ENCODE peak calls at places on chromosomes 6 and 20, in eight cellular contexts. One of them, this sample, is unnamed.

GRCh38 chr6:169302255-169302654 is 48.6 kb upstream of the THBS2 start:
- DNase-seq in cardiac muscle cell: no peak
- DNase-seq in mammary epithelial cell: no peak
- DNase-seq in kidney: no peak
- DNase-seq in heart left ventricle: no peak
- DNase-seq in CD8-positive, alpha-beta T cell: no peak
- DNase-seq in breast epithelium: no peak
- DNase-seq in tibial artery: peak
- DNase-seq in this sample: no peak

GRCh38 chr6:48744948-48745347 is 634.0 kb upstream of the PTCHD4 start:
- DNase-seq in cardiac muscle cell: no peak
- DNase-seq in mammary epithelial cell: peak
- DNase-seq in kidney: no peak
- DNase-seq in heart left ventricle: no peak
- DNase-seq in CD8-positive, alpha-beta T cell: no peak
- DNase-seq in breast epithelium: no peak
- DNase-seq in tibial artery: no peak
- DNase-seq in this sample: peak

GRCh38 chr6:167855825-167856425 is 29.2 kb downstream of the AFDN start:
- DNase-seq in cardiac muscle cell: no peak
- DNase-seq in mammary epithelial cell: peak
- DNase-seq in kidney: no peak
- DNase-seq in heart left ventricle: no peak
- DNase-seq in CD8-positive, alpha-beta T cell: no peak
- DNase-seq in breast epithelium: no peak
- DNase-seq in tibial artery: no peak
- DNase-seq in this sample: peak

GRCh38 chr6:56551409-56552120 is 91.1 kb downstream of the DST start:
- DNase-seq in cardiac muscle cell: no peak
- DNase-seq in mammary epithelial cell: no peak
- DNase-seq in kidney: no peak
- DNase-seq in heart left ventricle: no peak
- DNase-seq in CD8-positive, alpha-beta T cell: no peak
- DNase-seq in breast epithelium: no peak
- DNase-seq in tibial artery: no peak
- DNase-seq in this sample: no peak

GRCh38 chr6:135624402-135625297 is 127.1 kb upstream of the AHI1 start:
- DNase-seq in cardiac muscle cell: no peak
- DNase-seq in mammary epithelial cell: no peak
- DNase-seq in kidney: no peak
- DNase-seq in heart left ventricle: no peak
- DNase-seq in CD8-positive, alpha-beta T cell: no peak
- DNase-seq in breast epithelium: no peak
- DNase-seq in tibial artery: no peak
- DNase-seq in this sample: no peak

GRCh38 chr6:89313006-89313405 is 2.1 kb downstream of the GABRR2 start:
- DNase-seq in cardiac muscle cell: no peak
- DNase-seq in mammary epithelial cell: peak
- DNase-seq in kidney: no peak
- DNase-seq in heart left ventricle: no peak
- DNase-seq in CD8-positive, alpha-beta T cell: no peak
- DNase-seq in breast epithelium: no peak
- DNase-seq in tibial artery: no peak
- DNase-seq in this sample: peak

GRCh38 chr6:16136536-16137450 is 7.9 kb downstream of the MYLIP start:
- DNase-seq in cardiac muscle cell: no peak
- DNase-seq in mammary epithelial cell: peak
- DNase-seq in kidney: no peak
- DNase-seq in heart left ventricle: no peak
- DNase-seq in CD8-positive, alpha-beta T cell: peak
- DNase-seq in breast epithelium: no peak
- DNase-seq in tibial artery: no peak
- DNase-seq in this sample: peak

GRCh38 chr6:100343678-100344077 is 121.0 kb downstream of the SIM1 start:
- DNase-seq in cardiac muscle cell: no peak
- DNase-seq in mammary epithelial cell: no peak
- DNase-seq in kidney: no peak
- DNase-seq in heart left ventricle: no peak
- DNase-seq in CD8-positive, alpha-beta T cell: no peak
- DNase-seq in breast epithelium: no peak
- DNase-seq in tibial artery: no peak
- DNase-seq in this sample: no peak

GRCh38 chr6:14521141-14521540 is 403.6 kb downstream of the CD83 start:
- DNase-seq in cardiac muscle cell: no peak
- DNase-seq in mammary epithelial cell: no peak
- DNase-seq in kidney: no peak
- DNase-seq in heart left ventricle: no peak
- DNase-seq in CD8-positive, alpha-beta T cell: no peak
- DNase-seq in breast epithelium: no peak
- DNase-seq in tibial artery: no peak
- DNase-seq in this sample: no peak

GRCh38 chr6:56958481-56958880 is 3.6 kb downstream of the BEND6 start:
- DNase-seq in cardiac muscle cell: no peak
- DNase-seq in mammary epithelial cell: no peak
- DNase-seq in kidney: no peak
- DNase-seq in heart left ventricle: no peak
- DNase-seq in CD8-positive, alpha-beta T cell: no peak
- DNase-seq in breast epithelium: no peak
- DNase-seq in tibial artery: no peak
- DNase-seq in this sample: no peak

GRCh38 chr6:28383235-28384142 is 16.1 kb downstream of the ZSCAN12 start:
- DNase-seq in cardiac muscle cell: peak
- DNase-seq in mammary epithelial cell: peak
- DNase-seq in kidney: peak
- DNase-seq in heart left ventricle: peak
- DNase-seq in CD8-positive, alpha-beta T cell: no peak
- DNase-seq in breast epithelium: peak
- DNase-seq in tibial artery: peak
- DNase-seq in this sample: peak

GRCh38 chr6:43171284-43172126 is 436 bp downstream of the SRF start:
- DNase-seq in cardiac muscle cell: peak
- DNase-seq in mammary epithelial cell: no peak
- DNase-seq in kidney: peak
- DNase-seq in heart left ventricle: peak
- DNase-seq in CD8-positive, alpha-beta T cell: peak
- DNase-seq in breast epithelium: no peak
- DNase-seq in tibial artery: no peak
- DNase-seq in this sample: no peak

GRCh38 chr6:27837636-27838512 is 74.3 kb downstream of the OR2B2 start:
- DNase-seq in cardiac muscle cell: peak
- DNase-seq in mammary epithelial cell: peak
- DNase-seq in kidney: peak
- DNase-seq in heart left ventricle: peak
- DNase-seq in CD8-positive, alpha-beta T cell: peak
- DNase-seq in breast epithelium: peak
- DNase-seq in tibial artery: peak
- DNase-seq in this sample: peak

GRCh38 chr6:169250660-169251059 is 3.0 kb downstream of the THBS2 start:
- DNase-seq in cardiac muscle cell: no peak
- DNase-seq in mammary epithelial cell: peak
- DNase-seq in kidney: no peak
- DNase-seq in heart left ventricle: no peak
- DNase-seq in CD8-positive, alpha-beta T cell: no peak
- DNase-seq in breast epithelium: no peak
- DNase-seq in tibial artery: peak
- DNase-seq in this sample: peak

GRCh38 chr6:132726608-132726975 is 12.7 kb upstream of the VNN1 start:
- DNase-seq in cardiac muscle cell: no peak
- DNase-seq in mammary epithelial cell: no peak
- DNase-seq in kidney: no peak
- DNase-seq in heart left ventricle: no peak
- DNase-seq in CD8-positive, alpha-beta T cell: no peak
- DNase-seq in breast epithelium: no peak
- DNase-seq in tibial artery: no peak
- DNase-seq in this sample: no peak
- H3K27ac ChIP-seq in cardiac muscle cell: no peak
- H3K27ac ChIP-seq in mammary epithelial cell: no peak
- H3K27ac ChIP-seq in kidney: no peak
- H3K27ac ChIP-seq in heart left ventricle: no peak
- H3K27ac ChIP-seq in CD8-positive, alpha-beta T cell: no peak
- H3K27ac ChIP-seq in breast epithelium: no peak
- H3K27ac ChIP-seq in tibial artery: no peak
- H3K27ac ChIP-seq in this sample: no peak

DNA sequence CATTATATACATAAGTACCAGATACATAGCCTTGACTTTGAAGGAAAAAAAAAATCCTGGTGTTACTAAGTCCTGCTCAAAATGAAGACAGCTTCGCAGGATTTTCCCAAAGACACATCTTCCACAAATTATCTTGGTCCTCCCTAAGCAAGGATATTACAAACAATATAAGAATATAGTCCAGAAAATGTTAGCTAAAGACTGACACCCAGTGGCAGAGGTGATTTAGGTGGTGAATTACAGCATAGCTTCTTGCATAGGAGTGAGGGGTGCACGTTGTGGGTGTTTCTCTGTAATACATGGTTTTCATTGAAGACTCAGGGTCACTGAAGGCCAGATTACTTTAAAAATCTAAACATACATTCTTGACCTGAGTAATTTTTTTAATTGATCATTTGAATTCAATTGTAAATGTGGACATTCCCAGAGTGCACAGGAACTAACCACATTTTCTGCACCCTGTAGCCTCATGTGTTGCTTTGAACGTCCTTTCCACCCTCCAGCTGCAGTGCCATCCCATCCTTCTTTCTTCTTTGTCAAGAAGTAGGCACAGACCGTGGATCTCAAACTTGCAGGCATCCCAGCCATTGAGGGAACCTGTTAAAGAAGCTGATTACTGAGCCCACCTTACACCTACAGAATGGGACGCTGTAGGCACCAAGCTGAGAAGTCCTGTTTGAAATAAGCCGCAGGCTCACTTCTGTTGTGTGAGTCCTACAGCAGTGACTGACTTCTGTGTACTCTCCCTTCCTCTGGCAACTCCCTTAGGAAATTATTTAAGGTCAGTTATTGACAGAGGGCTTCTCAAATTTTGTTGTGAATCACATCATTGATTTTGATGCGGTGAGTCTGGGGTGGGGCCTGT is 102.6 kb downstream of the PERP start:
- DNase-seq in cardiac muscle cell: peak
- DNase-seq in mammary epithelial cell: peak
- DNase-seq in kidney: no peak
- DNase-seq in heart left ventricle: no peak
- DNase-seq in CD8-positive, alpha-beta T cell: no peak
- DNase-seq in breast epithelium: no peak
- DNase-seq in tibial artery: no peak
- DNase-seq in this sample: peak
- H3K27ac ChIP-seq in cardiac muscle cell: no peak
- H3K27ac ChIP-seq in mammary epithelial cell: no peak
- H3K27ac ChIP-seq in kidney: no peak
- H3K27ac ChIP-seq in heart left ventricle: no peak
- H3K27ac ChIP-seq in CD8-positive, alpha-beta T cell: no peak
- H3K27ac ChIP-seq in breast epithelium: no peak
- H3K27ac ChIP-seq in tibial artery: no peak
- H3K27ac ChIP-seq in this sample: no peak

DNA sequence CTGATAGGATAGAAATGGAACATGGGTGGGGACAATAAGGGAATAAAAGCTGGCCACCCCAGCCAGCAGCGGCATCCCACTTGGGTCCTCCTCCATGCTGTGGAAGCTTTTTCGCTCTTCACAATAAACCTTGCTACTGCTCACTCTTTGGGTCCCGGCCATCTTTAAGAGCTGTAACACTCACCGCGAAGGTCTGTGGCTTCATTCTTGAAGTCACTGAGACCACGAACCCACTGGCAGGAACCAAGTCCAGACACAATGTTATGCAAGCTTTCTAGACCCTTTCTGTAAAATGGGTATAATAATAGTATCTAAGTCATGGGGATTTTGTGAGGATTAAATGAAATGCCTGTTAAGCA is 48.9 kb upstream of the EZR start:
- DNase-seq in cardiac muscle cell: no peak
- DNase-seq in mammary epithelial cell: no peak
- DNase-seq in kidney: no peak
- DNase-seq in heart left ventricle: no peak
- DNase-seq in CD8-positive, alpha-beta T cell: no peak
- DNase-seq in breast epithelium: no peak
- DNase-seq in tibial artery: no peak
- DNase-seq in this sample: no peak
- H3K27ac ChIP-seq in cardiac muscle cell: no peak
- H3K27ac ChIP-seq in mammary epithelial cell: peak
- H3K27ac ChIP-seq in kidney: peak
- H3K27ac ChIP-seq in heart left ventricle: no peak
- H3K27ac ChIP-seq in CD8-positive, alpha-beta T cell: no peak
- H3K27ac ChIP-seq in breast epithelium: no peak
- H3K27ac ChIP-seq in tibial artery: no peak
- H3K27ac ChIP-seq in this sample: no peak

GRCh38 chr20:38093641-38094077 is 60.1 kb downstream of the RPRD1B start:
- DNase-seq in cardiac muscle cell: no peak
- DNase-seq in mammary epithelial cell: no peak
- DNase-seq in kidney: no peak
- DNase-seq in heart left ventricle: no peak
- DNase-seq in CD8-positive, alpha-beta T cell: no peak
- DNase-seq in breast epithelium: no peak
- DNase-seq in tibial artery: no peak
- DNase-seq in this sample: no peak

GRCh38 chr20:38094373-38094775 is 60.8 kb downstream of the RPRD1B start:
- DNase-seq in cardiac muscle cell: no peak
- DNase-seq in mammary epithelial cell: peak
- DNase-seq in kidney: no peak
- DNase-seq in heart left ventricle: no peak
- DNase-seq in CD8-positive, alpha-beta T cell: peak
- DNase-seq in breast epithelium: no peak
- DNase-seq in tibial artery: peak
- DNase-seq in this sample: peak

GRCh38 chr20:38092260-38092857 is 58.8 kb downstream of the RPRD1B start:
- DNase-seq in cardiac muscle cell: no peak
- DNase-seq in mammary epithelial cell: no peak
- DNase-seq in kidney: no peak
- DNase-seq in heart left ventricle: no peak
- DNase-seq in CD8-positive, alpha-beta T cell: no peak
- DNase-seq in breast epithelium: no peak
- DNase-seq in tibial artery: no peak
- DNase-seq in this sample: no peak

GRCh38 chr20:38091447-38092216 is 58.1 kb downstream of the RPRD1B start:
- DNase-seq in cardiac muscle cell: no peak
- DNase-seq in mammary epithelial cell: no peak
- DNase-seq in kidney: no peak
- DNase-seq in heart left ventricle: no peak
- DNase-seq in CD8-positive, alpha-beta T cell: no peak
- DNase-seq in breast epithelium: no peak
- DNase-seq in tibial artery: no peak
- DNase-seq in this sample: no peak

DNA sequence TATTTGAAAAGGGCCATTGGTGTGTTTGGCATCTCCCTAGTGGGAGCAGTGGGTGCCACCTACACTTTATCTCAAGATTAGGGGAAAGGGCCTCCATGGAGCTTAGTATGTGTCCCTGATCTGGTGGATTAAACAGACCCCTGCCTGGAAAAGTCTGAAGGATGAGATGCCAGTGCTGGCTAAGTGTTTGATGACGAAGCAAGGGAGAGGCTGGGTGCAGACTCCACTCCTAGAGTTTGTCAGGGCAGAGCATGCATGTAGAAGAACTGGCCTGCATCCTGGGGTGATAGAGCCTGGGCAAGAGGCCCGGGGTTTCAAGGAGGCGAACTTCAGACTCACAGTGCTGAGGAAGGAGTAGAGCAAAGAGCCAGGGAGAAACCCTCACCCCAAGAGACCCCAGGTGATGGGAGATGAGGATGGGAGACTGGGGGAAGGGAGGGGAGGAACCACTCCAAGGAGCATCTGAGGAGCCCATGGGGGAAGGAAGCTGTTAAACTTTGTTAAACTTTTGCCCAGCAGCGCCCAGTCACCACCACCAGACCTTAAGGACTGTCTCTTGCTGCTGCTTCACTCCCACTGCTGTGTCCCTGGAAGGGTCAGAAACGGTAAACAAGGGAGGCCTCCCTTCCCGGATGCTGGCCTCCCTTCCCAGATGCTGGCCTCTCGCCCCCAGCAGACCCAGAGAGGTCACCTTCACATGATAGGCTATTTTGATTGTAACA is 61.6 kb downstream of the RPRD1B start:
- DNase-seq in cardiac muscle cell: no peak
- DNase-seq in mammary epithelial cell: no peak
- DNase-seq in kidney: no peak
- DNase-seq in heart left ventricle: no peak
- DNase-seq in CD8-positive, alpha-beta T cell: no peak
- DNase-seq in breast epithelium: no peak
- DNase-seq in tibial artery: no peak
- DNase-seq in this sample: no peak
- H3K27ac ChIP-seq in cardiac muscle cell: peak
- H3K27ac ChIP-seq in mammary epithelial cell: no peak
- H3K27ac ChIP-seq in kidney: peak
- H3K27ac ChIP-seq in heart left ventricle: no peak
- H3K27ac ChIP-seq in CD8-positive, alpha-beta T cell: no peak
- H3K27ac ChIP-seq in breast epithelium: no peak
- H3K27ac ChIP-seq in tibial artery: peak
- H3K27ac ChIP-seq in this sample: peak

This sample was measured in PC-3.